ENCODE peak calls at places on chromosomes 11 and 22, in five cellular contexts. One of them, this sample, is unnamed.

GRCh38 chr11:126185200-126186030 is 26.0 kb downstream of the RPUSD4 start:
- DNase-seq in epithelial cell of esophagus: no peak
- DNase-seq in caudate nucleus: no peak
- DNase-seq in T-helper 9 cell: no peak
- DNase-seq in GM04503: no peak
- DNase-seq in this sample: no peak

GRCh38 chr22:28934026-28934425 is 50.7 kb downstream of the ZNRF3 start:
- DNase-seq in epithelial cell of esophagus: no peak
- DNase-seq in caudate nucleus: no peak
- DNase-seq in T-helper 9 cell: no peak
- DNase-seq in GM04503: no peak
- DNase-seq in this sample: no peak

GRCh38 chr22:50308597-50308935 is 1.1 kb upstream of the PLXNB2 start:
- DNase-seq in epithelial cell of esophagus: no peak
- DNase-seq in caudate nucleus: peak
- DNase-seq in T-helper 9 cell: no peak
- DNase-seq in GM04503: no peak
- DNase-seq in this sample: no peak

GRCh38 chr11:129373489-129373953 is 2.1 kb upstream of the BARX2 start:
- DNase-seq in epithelial cell of esophagus: peak
- DNase-seq in caudate nucleus: no peak
- DNase-seq in T-helper 9 cell: no peak
- DNase-seq in GM04503: no peak
- DNase-seq in this sample: no peak

GRCh38 chr11:118900535-118901384 is 17.1 kb downstream of the CXCR5 start:
- DNase-seq in epithelial cell of esophagus: no peak
- DNase-seq in caudate nucleus: no peak
- DNase-seq in T-helper 9 cell: no peak
- DNase-seq in GM04503: no peak
- DNase-seq in this sample: no peak

GRCh38 chr11:46416656-46417055 is 25.1 kb upstream of the CHRM4 start:
- DNase-seq in epithelial cell of esophagus: no peak
- DNase-seq in caudate nucleus: no peak
- DNase-seq in T-helper 9 cell: no peak
- DNase-seq in GM04503: no peak
- DNase-seq in this sample: no peak

GRCh38 chr11:70934999-70935768 is 317.2 kb downstream of the SHANK2 start:
- DNase-seq in epithelial cell of esophagus: peak
- DNase-seq in caudate nucleus: no peak
- DNase-seq in T-helper 9 cell: no peak
- DNase-seq in GM04503: no peak
- DNase-seq in this sample: no peak

GRCh38 chr11:119195680-119196079 is 10.4 kb downstream of the NHERF4 start:
- DNase-seq in epithelial cell of esophagus: peak
- DNase-seq in caudate nucleus: no peak
- DNase-seq in T-helper 9 cell: no peak
- DNase-seq in GM04503: no peak
- DNase-seq in this sample: no peak

GRCh38 chr11:123197711-123198110 is 2.7 kb upstream of the CLMP start:
- DNase-seq in epithelial cell of esophagus: peak
- DNase-seq in caudate nucleus: no peak
- DNase-seq in T-helper 9 cell: no peak
- DNase-seq in GM04503: peak
- DNase-seq in this sample: no peak

GRCh38 chr11:105867742-105868141 is 154.3 kb downstream of the MSANTD4 start:
- DNase-seq in epithelial cell of esophagus: peak
- DNase-seq in caudate nucleus: no peak
- DNase-seq in T-helper 9 cell: no peak
- DNase-seq in GM04503: no peak
- DNase-seq in this sample: no peak

GRCh38 chr11:465896-466538 is 15.9 kb downstream of the PTDSS2 start:
- DNase-seq in epithelial cell of esophagus: peak
- DNase-seq in caudate nucleus: no peak
- DNase-seq in T-helper 9 cell: no peak
- DNase-seq in GM04503: no peak
- DNase-seq in this sample: no peak

GRCh38 chr11:65551572-65552398 is 6.4 kb downstream of the LTBP3 start:
- DNase-seq in epithelial cell of esophagus: peak
- DNase-seq in caudate nucleus: no peak
- DNase-seq in T-helper 9 cell: peak
- DNase-seq in GM04503: no peak
- DNase-seq in this sample: no peak

GRCh38 chr11:65425105-65425970 is 2.7 kb downstream of the NEAT1 start:
- DNase-seq in epithelial cell of esophagus: peak
- DNase-seq in caudate nucleus: no peak
- DNase-seq in T-helper 9 cell: peak
- DNase-seq in GM04503: peak
- DNase-seq in this sample: no peak

GRCh38 chr22:43092085-43092484 is 2.9 kb upstream of the TTLL1 start:
- DNase-seq in epithelial cell of esophagus: peak
- DNase-seq in caudate nucleus: no peak
- DNase-seq in T-helper 9 cell: no peak
- DNase-seq in GM04503: no peak
- DNase-seq in this sample: no peak

GRCh38 chr11:33778682-33779081 is 4.4 kb upstream of the FBXO3 start:
- DNase-seq in epithelial cell of esophagus: no peak
- DNase-seq in caudate nucleus: no peak
- DNase-seq in T-helper 9 cell: no peak
- DNase-seq in GM04503: no peak
- DNase-seq in this sample: no peak

GRCh38 chr22:28341001-28341400 is 338.6 kb downstream of the TTC28 start:
- DNase-seq in epithelial cell of esophagus: peak
- DNase-seq in caudate nucleus: no peak
- DNase-seq in T-helper 9 cell: no peak
- DNase-seq in GM04503: peak
- DNase-seq in this sample: no peak

GRCh38 chr11:720642-721346 is 14.8 kb downstream of the EPS8L2 start:
- DNase-seq in epithelial cell of esophagus: peak
- DNase-seq in caudate nucleus: no peak
- DNase-seq in T-helper 9 cell: peak
- DNase-seq in GM04503: no peak
- DNase-seq in this sample: no peak

GRCh38 chr22:41846268-41847002 is 13.5 kb downstream of the SREBF2 start:
- DNase-seq in epithelial cell of esophagus: no peak
- DNase-seq in caudate nucleus: no peak
- DNase-seq in T-helper 9 cell: no peak
- DNase-seq in GM04503: no peak
- DNase-seq in this sample: no peak